ENCODE peak calls at places on chromosomes 4 and X, in four cellular contexts. One of them, this sample, is unnamed. For H3K4me1 and H3K36me3, the result is how much of the 10 kb centered on the place peaks cover.

GRCh38 chrX:145609951-145610511 is 207.6 kb upstream of the SLITRK2 start:
- DNase-seq in breast epithelium: no peak
- DNase-seq in CD4-positive, CD25-positive, alpha-beta regulatory T cell: no peak
- DNase-seq in ascending aorta: no peak
- DNase-seq in this sample: no peak

GRCh38 chr4:56817840-56818491 is 3.5 kb downstream of the SPINK2 start:
- DNase-seq in breast epithelium: no peak
- DNase-seq in CD4-positive, CD25-positive, alpha-beta regulatory T cell: peak
- DNase-seq in ascending aorta: no peak
- DNase-seq in this sample: no peak

GRCh38 chrX:154731203-154731602 is 19.7 kb downstream of the GAB3 start:
- DNase-seq in breast epithelium: no peak
- DNase-seq in CD4-positive, CD25-positive, alpha-beta regulatory T cell: no peak
- DNase-seq in ascending aorta: no peak
- DNase-seq in this sample: no peak

GRCh38 chr4:107999932-108000539 is 10.3 kb downstream of the HADH start:
- DNase-seq in breast epithelium: no peak
- DNase-seq in CD4-positive, CD25-positive, alpha-beta regulatory T cell: no peak
- DNase-seq in ascending aorta: no peak
- DNase-seq in this sample: no peak

GRCh38 chr4:159655547-159655946 is 552.7 kb downstream of the RAPGEF2 start:
- DNase-seq in breast epithelium: no peak
- DNase-seq in CD4-positive, CD25-positive, alpha-beta regulatory T cell: no peak
- DNase-seq in ascending aorta: no peak
- DNase-seq in this sample: no peak

GRCh38 chr4:102141855-102142254 is 203.4 kb downstream of the SLC39A8 start:
- DNase-seq in breast epithelium: no peak
- DNase-seq in CD4-positive, CD25-positive, alpha-beta regulatory T cell: no peak
- DNase-seq in ascending aorta: no peak
- DNase-seq in this sample: no peak

GRCh38 chr4:80143305-80143679 is 54.0 kb upstream of the PRDM8 start:
- DNase-seq in breast epithelium: no peak
- DNase-seq in CD4-positive, CD25-positive, alpha-beta regulatory T cell: no peak
- DNase-seq in ascending aorta: no peak
- DNase-seq in this sample: no peak

GRCh38 chr4:84710520-84710919 is 127.6 kb downstream of the CDS1 start:
- DNase-seq in breast epithelium: no peak
- DNase-seq in CD4-positive, CD25-positive, alpha-beta regulatory T cell: no peak
- DNase-seq in ascending aorta: no peak
- DNase-seq in this sample: no peak

GRCh38 chr4:187606581-187606980 is 389.0 kb upstream of the ZFP42 start:
- DNase-seq in breast epithelium: no peak
- DNase-seq in CD4-positive, CD25-positive, alpha-beta regulatory T cell: no peak
- DNase-seq in ascending aorta: no peak
- DNase-seq in this sample: no peak

GRCh38 chrX:101287402-101287801 is 3.7 kb downstream of the TAF7L start:
- DNase-seq in breast epithelium: no peak
- DNase-seq in CD4-positive, CD25-positive, alpha-beta regulatory T cell: peak
- DNase-seq in ascending aorta: no peak
- DNase-seq in this sample: no peak

GRCh38 chr4:42348692-42349091 is 48.6 kb upstream of the SHISA3 start:
- DNase-seq in breast epithelium: no peak
- DNase-seq in CD4-positive, CD25-positive, alpha-beta regulatory T cell: no peak
- DNase-seq in ascending aorta: no peak
- DNase-seq in this sample: no peak

GRCh38 chr4:134862116-134862515 is 660.5 kb upstream of the PABPC4L start:
- DNase-seq in breast epithelium: no peak
- DNase-seq in CD4-positive, CD25-positive, alpha-beta regulatory T cell: no peak
- DNase-seq in ascending aorta: no peak
- DNase-seq in this sample: no peak

GRCh38 chr4:69787879-69788278 is 27.5 kb upstream of the SULT1B1 start:
- DNase-seq in breast epithelium: no peak
- DNase-seq in CD4-positive, CD25-positive, alpha-beta regulatory T cell: no peak
- DNase-seq in ascending aorta: no peak
- DNase-seq in this sample: no peak

GRCh38 chr4:7634611-7635010 is 199.9 kb upstream of the PSAPL1 start:
- DNase-seq in breast epithelium: no peak
- DNase-seq in CD4-positive, CD25-positive, alpha-beta regulatory T cell: no peak
- DNase-seq in ascending aorta: no peak
- DNase-seq in this sample: no peak

GRCh38 chr4:124537971-124538370 is 174.6 kb downstream of the ANKRD50 start:
- DNase-seq in breast epithelium: no peak
- DNase-seq in CD4-positive, CD25-positive, alpha-beta regulatory T cell: no peak
- DNase-seq in ascending aorta: no peak
- DNase-seq in this sample: no peak

GRCh38 chrX:14291626-14292025 is 237.7 kb upstream of the GLRA2 start:
- DNase-seq in breast epithelium: no peak
- DNase-seq in CD4-positive, CD25-positive, alpha-beta regulatory T cell: no peak
- DNase-seq in ascending aorta: no peak
- DNase-seq in this sample: no peak

GRCh38 chrX:110173192-110174175 is 144.4 kb downstream of the AMMECR1 start:
- DNase-seq in breast epithelium: no peak
- DNase-seq in CD4-positive, CD25-positive, alpha-beta regulatory T cell: no peak
- DNase-seq in ascending aorta: no peak
- DNase-seq in this sample: no peak

GRCh38 chrX:124497386-124497785 is 151.0 kb downstream of the SH2D1A start:
- DNase-seq in breast epithelium: no peak
- DNase-seq in CD4-positive, CD25-positive, alpha-beta regulatory T cell: no peak
- DNase-seq in ascending aorta: no peak
- DNase-seq in this sample: no peak

GRCh38 chr4:168614316-168615057 is 117.6 kb downstream of the PALLD start:
- DNase-seq in breast epithelium: no peak
- DNase-seq in CD4-positive, CD25-positive, alpha-beta regulatory T cell: no peak
- DNase-seq in ascending aorta: no peak
- DNase-seq in this sample: no peak

GRCh38 chrX:24148118-24148517 is 1.4 kb upstream of the ZFX start:
- DNase-seq in breast epithelium: no peak
- DNase-seq in CD4-positive, CD25-positive, alpha-beta regulatory T cell: peak
- DNase-seq in ascending aorta: no peak
- DNase-seq in this sample: no peak

GRCh38 chr4:2831611-2832308 is 11.9 kb upstream of the ADD1 start:
- DNase-seq in breast epithelium: peak
- DNase-seq in CD4-positive, CD25-positive, alpha-beta regulatory T cell: no peak
- DNase-seq in ascending aorta: no peak
- DNase-seq in this sample: no peak

GRCh38 chr4:47031011-47031678 is at the start of gene GABRB1:
- DNase-seq in breast epithelium: no peak
- DNase-seq in CD4-positive, CD25-positive, alpha-beta regulatory T cell: peak
- DNase-seq in ascending aorta: no peak
- DNase-seq in this sample: peak

GRCh38 chr4:5992171-5993062 is 25.8 kb downstream of the C4orf50 start:
- DNase-seq in breast epithelium: peak
- DNase-seq in CD4-positive, CD25-positive, alpha-beta regulatory T cell: no peak
- DNase-seq in ascending aorta: no peak
- DNase-seq in this sample: no peak

GRCh38 chrX:155745792-155746191 is 133.0 kb upstream of the TMLHE start:
- DNase-seq in breast epithelium: no peak
- DNase-seq in CD4-positive, CD25-positive, alpha-beta regulatory T cell: no peak
- DNase-seq in ascending aorta: no peak
- DNase-seq in this sample: no peak

GRCh38 chrX:20547649-20548051 is 280.9 kb upstream of the RPS6KA3 start:
- DNase-seq in breast epithelium: no peak
- DNase-seq in CD4-positive, CD25-positive, alpha-beta regulatory T cell: no peak
- DNase-seq in ascending aorta: peak
- DNase-seq in this sample: no peak

GRCh38 chrX:76127341-76127740 is 45.5 kb upstream of the PBDC1 start:
- DNase-seq in breast epithelium: no peak
- DNase-seq in CD4-positive, CD25-positive, alpha-beta regulatory T cell: no peak
- DNase-seq in ascending aorta: no peak
- DNase-seq in this sample: no peak

GRCh38 chr4:53479731-53480525 is 102.5 kb downstream of the FIP1L1 start:
- DNase-seq in breast epithelium: no peak
- DNase-seq in CD4-positive, CD25-positive, alpha-beta regulatory T cell: no peak
- DNase-seq in ascending aorta: no peak
- DNase-seq in this sample: no peak
- H3K4me1 ChIP-seq in breast epithelium: under half
- H3K4me1 ChIP-seq in CD4-positive, CD25-positive, alpha-beta regulatory T cell: under half
- H3K4me1 ChIP-seq in ascending aorta: under half
- H3K4me1 ChIP-seq in this sample: under half

GRCh38 chrX:130018143-130018542 is 35.7 kb downstream of the BCORL1 start:
- DNase-seq in breast epithelium: no peak
- DNase-seq in CD4-positive, CD25-positive, alpha-beta regulatory T cell: no peak
- DNase-seq in ascending aorta: no peak
- DNase-seq in this sample: no peak
- H3K36me3 ChIP-seq in breast epithelium: under half
- H3K36me3 ChIP-seq in CD4-positive, CD25-positive, alpha-beta regulatory T cell: under half
- H3K36me3 ChIP-seq in ascending aorta: under half
- H3K36me3 ChIP-seq in this sample: under half

GRCh38 chr4:119038465-119038864 is 97.2 kb upstream of the MYOZ2 start:
- DNase-seq in breast epithelium: no peak
- DNase-seq in CD4-positive, CD25-positive, alpha-beta regulatory T cell: no peak
- DNase-seq in ascending aorta: no peak
- DNase-seq in this sample: no peak
- H3K4me1 ChIP-seq in breast epithelium: under half
- H3K4me1 ChIP-seq in CD4-positive, CD25-positive, alpha-beta regulatory T cell: under half
- H3K4me1 ChIP-seq in ascending aorta: under half
- H3K4me1 ChIP-seq in this sample: under half

GRCh38 chrX:2700405-2701320 is 9.6 kb downstream of the CD99 start:
- DNase-seq in breast epithelium: no peak
- DNase-seq in CD4-positive, CD25-positive, alpha-beta regulatory T cell: no peak
- DNase-seq in ascending aorta: no peak
- DNase-seq in this sample: no peak

GRCh38 chrX:2705036-2705435 is 13.9 kb downstream of the CD99 start:
- DNase-seq in breast epithelium: no peak
- DNase-seq in CD4-positive, CD25-positive, alpha-beta regulatory T cell: no peak
- DNase-seq in ascending aorta: no peak
- DNase-seq in this sample: no peak

GRCh38 chrX:2705461-2705860 is 14.4 kb downstream of the CD99 start:
- DNase-seq in breast epithelium: no peak
- DNase-seq in CD4-positive, CD25-positive, alpha-beta regulatory T cell: no peak
- DNase-seq in ascending aorta: no peak
- DNase-seq in this sample: no peak

GRCh38 chrX:2701600-2701999 is 10.5 kb downstream of the CD99 start:
- DNase-seq in breast epithelium: no peak
- DNase-seq in CD4-positive, CD25-positive, alpha-beta regulatory T cell: no peak
- DNase-seq in ascending aorta: no peak
- DNase-seq in this sample: no peak

GRCh38 chrX:2703991-2704369 is 12.9 kb downstream of the CD99 start:
- DNase-seq in breast epithelium: no peak
- DNase-seq in CD4-positive, CD25-positive, alpha-beta regulatory T cell: no peak
- DNase-seq in ascending aorta: no peak
- DNase-seq in this sample: no peak
- H3K36me3 ChIP-seq in breast epithelium: under half
- H3K36me3 ChIP-seq in CD4-positive, CD25-positive, alpha-beta regulatory T cell: under half
- H3K36me3 ChIP-seq in ascending aorta: under half
- H3K36me3 ChIP-seq in this sample: under half